ENCODE peak calls at places on chromosomes 6 and 20, in six cellular contexts. One of them, this sample, is unnamed.

GRCh38 chr6:113632220-113632864 is 224.8 kb upstream of the MARCKS start:
- DNase-seq in epithelial cell of esophagus: peak; percentile 100
- DNase-seq in stimulated activated CD4-positive, alpha-beta T cell treated with anti-CD3 and anti-CD28 coated beads, Interleukin-1b, Interleukin-23, amount 100 ng/mL, for 24 hours: peak; percentile 16
- DNase-seq in HFFc6: peak; percentile 84
- DNase-seq in ovary: no peak
- DNase-seq in iPS-NIHi11: no peak
- DNase-seq in this sample: peak; percentile 98

GRCh38 chr6:13427838-13428527 is 59.4 kb downstream of the GFOD1 start:
- DNase-seq in stimulated activated CD4-positive, alpha-beta T cell treated with anti-CD3 and anti-CD28 coated beads, Interleukin-1b, Interleukin-23, amount 100 ng/mL, for 24 hours: peak; percentile 68
- DNase-seq in HFFc6: no peak
- DNase-seq in epithelial cell of esophagus: no peak
- DNase-seq in iPS-NIHi11: peak; percentile 32
- DNase-seq in ovary: no peak
- DNase-seq in this sample: no peak

GRCh38 chr20:278607-279571 is 11.7 kb downstream of the C20orf96 start:
- DNase-seq in iPS-NIHi11: peak; percentile 55
- DNase-seq in stimulated activated CD4-positive, alpha-beta T cell treated with anti-CD3 and anti-CD28 coated beads, Interleukin-1b, Interleukin-23, amount 100 ng/mL, for 24 hours: no peak
- DNase-seq in HFFc6: no peak
- DNase-seq in ovary: peak; percentile 48
- DNase-seq in epithelial cell of esophagus: peak; percentile 43
- DNase-seq in this sample: no peak

GRCh38 chr6:28413681-28414080 is 14.1 kb upstream of the ZSCAN12 start:
- DNase-seq in epithelial cell of esophagus: no peak
- DNase-seq in iPS-NIHi11: no peak
- DNase-seq in stimulated activated CD4-positive, alpha-beta T cell treated with anti-CD3 and anti-CD28 coated beads, Interleukin-1b, Interleukin-23, amount 100 ng/mL, for 24 hours: no peak
- DNase-seq in ovary: no peak
- DNase-seq in HFFc6: no peak
- DNase-seq in this sample: no peak

GRCh38 chr6:41940759-41941279 is 789 bp downstream of the CCND3 start:
- DNase-seq in stimulated activated CD4-positive, alpha-beta T cell treated with anti-CD3 and anti-CD28 coated beads, Interleukin-1b, Interleukin-23, amount 100 ng/mL, for 24 hours: no peak
- DNase-seq in HFFc6: peak; percentile 23
- DNase-seq in ovary: peak; percentile 50
- DNase-seq in epithelial cell of esophagus: peak; percentile 50
- DNase-seq in iPS-NIHi11: peak; percentile 44
- DNase-seq in this sample: peak; percentile 56

GRCh38 chr6:169092375-169092774 is 161.3 kb downstream of the THBS2 start:
- DNase-seq in stimulated activated CD4-positive, alpha-beta T cell treated with anti-CD3 and anti-CD28 coated beads, Interleukin-1b, Interleukin-23, amount 100 ng/mL, for 24 hours: no peak
- DNase-seq in ovary: no peak
- DNase-seq in iPS-NIHi11: no peak
- DNase-seq in epithelial cell of esophagus: no peak
- DNase-seq in HFFc6: no peak
- DNase-seq in this sample: no peak

GRCh38 chr6:2890981-2891767 is 11.9 kb downstream of the SERPINB9 start:
- DNase-seq in HFFc6: no peak
- DNase-seq in iPS-NIHi11: no peak
- DNase-seq in ovary: no peak
- DNase-seq in stimulated activated CD4-positive, alpha-beta T cell treated with anti-CD3 and anti-CD28 coated beads, Interleukin-1b, Interleukin-23, amount 100 ng/mL, for 24 hours: no peak
- DNase-seq in epithelial cell of esophagus: no peak
- DNase-seq in this sample: no peak

GRCh38 chr20:3340443-3340842 is 67.0 kb downstream of the DNAAF9 start:
- DNase-seq in HFFc6: no peak
- DNase-seq in ovary: peak; percentile 16
- DNase-seq in epithelial cell of esophagus: no peak
- DNase-seq in stimulated activated CD4-positive, alpha-beta T cell treated with anti-CD3 and anti-CD28 coated beads, Interleukin-1b, Interleukin-23, amount 100 ng/mL, for 24 hours: no peak
- DNase-seq in iPS-NIHi11: no peak
- DNase-seq in this sample: no peak

GRCh38 chr20:41701596-41702350 is 83.6 kb upstream of the CHD6 start:
- DNase-seq in epithelial cell of esophagus: peak; percentile 9
- DNase-seq in ovary: no peak
- DNase-seq in stimulated activated CD4-positive, alpha-beta T cell treated with anti-CD3 and anti-CD28 coated beads, Interleukin-1b, Interleukin-23, amount 100 ng/mL, for 24 hours: no peak
- DNase-seq in HFFc6: peak; percentile 17
- DNase-seq in iPS-NIHi11: peak; percentile 15
- DNase-seq in this sample: no peak

GRCh38 chr6:17714177-17714576 is 7.5 kb upstream of the NUP153 start:
- DNase-seq in iPS-NIHi11: no peak
- DNase-seq in HFFc6: no peak
- DNase-seq in epithelial cell of esophagus: peak; percentile 24
- DNase-seq in ovary: no peak
- DNase-seq in stimulated activated CD4-positive, alpha-beta T cell treated with anti-CD3 and anti-CD28 coated beads, Interleukin-1b, Interleukin-23, amount 100 ng/mL, for 24 hours: no peak
- DNase-seq in this sample: peak; percentile 45

GRCh38 chr20:21511850-21512633 is 1.8 kb downstream of the NKX2-2 start:
- DNase-seq in HFFc6: no peak
- DNase-seq in stimulated activated CD4-positive, alpha-beta T cell treated with anti-CD3 and anti-CD28 coated beads, Interleukin-1b, Interleukin-23, amount 100 ng/mL, for 24 hours: no peak
- DNase-seq in epithelial cell of esophagus: peak; percentile 32
- DNase-seq in ovary: no peak
- DNase-seq in iPS-NIHi11: peak; percentile 35
- DNase-seq in this sample: no peak

GRCh38 chr6:3204921-3205320 is 22.5 kb downstream of the TUBB2B start:
- DNase-seq in ovary: no peak
- DNase-seq in epithelial cell of esophagus: no peak
- DNase-seq in HFFc6: no peak
- DNase-seq in iPS-NIHi11: no peak
- DNase-seq in stimulated activated CD4-positive, alpha-beta T cell treated with anti-CD3 and anti-CD28 coated beads, Interleukin-1b, Interleukin-23, amount 100 ng/mL, for 24 hours: no peak
- DNase-seq in this sample: no peak

GRCh38 chr20:61434361-61434781 is 182.3 kb downstream of the CDH4 start:
- DNase-seq in stimulated activated CD4-positive, alpha-beta T cell treated with anti-CD3 and anti-CD28 coated beads, Interleukin-1b, Interleukin-23, amount 100 ng/mL, for 24 hours: no peak
- DNase-seq in epithelial cell of esophagus: no peak
- DNase-seq in ovary: no peak
- DNase-seq in HFFc6: no peak
- DNase-seq in iPS-NIHi11: no peak
- DNase-seq in this sample: no peak

GRCh38 chr6:6085928-6086668 is 79.4 kb upstream of the NRN1 start:
- DNase-seq in iPS-NIHi11: no peak
- DNase-seq in HFFc6: no peak
- DNase-seq in ovary: no peak
- DNase-seq in epithelial cell of esophagus: no peak
- DNase-seq in stimulated activated CD4-positive, alpha-beta T cell treated with anti-CD3 and anti-CD28 coated beads, Interleukin-1b, Interleukin-23, amount 100 ng/mL, for 24 hours: no peak
- DNase-seq in this sample: no peak

GRCh38 chr20:25039697-25040437 is 18.1 kb downstream of the ACSS1 start:
- DNase-seq in ovary: peak; percentile 89
- DNase-seq in iPS-NIHi11: peak; percentile 46
- DNase-seq in HFFc6: no peak
- DNase-seq in epithelial cell of esophagus: no peak
- DNase-seq in stimulated activated CD4-positive, alpha-beta T cell treated with anti-CD3 and anti-CD28 coated beads, Interleukin-1b, Interleukin-23, amount 100 ng/mL, for 24 hours: no peak
- DNase-seq in this sample: peak; percentile 67

GRCh38 chr20:58712116-58712822 is 19.7 kb downstream of the NPEPL1 start:
- DNase-seq in HFFc6: no peak
- DNase-seq in iPS-NIHi11: no peak
- DNase-seq in ovary: no peak
- DNase-seq in stimulated activated CD4-positive, alpha-beta T cell treated with anti-CD3 and anti-CD28 coated beads, Interleukin-1b, Interleukin-23, amount 100 ng/mL, for 24 hours: no peak
- DNase-seq in epithelial cell of esophagus: no peak
- DNase-seq in this sample: no peak

GRCh38 chr20:59351148-59352040 is 51.0 kb downstream of the EDN3 start:
- DNase-seq in epithelial cell of esophagus: no peak
- DNase-seq in ovary: no peak
- DNase-seq in iPS-NIHi11: no peak
- DNase-seq in stimulated activated CD4-positive, alpha-beta T cell treated with anti-CD3 and anti-CD28 coated beads, Interleukin-1b, Interleukin-23, amount 100 ng/mL, for 24 hours: no peak
- DNase-seq in HFFc6: peak; percentile 15
- DNase-seq in this sample: peak; percentile 71

GRCh38 chr20:49123982-49124381 is 64.2 kb downstream of the STAU1 start:
- DNase-seq in epithelial cell of esophagus: no peak
- DNase-seq in iPS-NIHi11: no peak
- DNase-seq in HFFc6: no peak
- DNase-seq in ovary: no peak
- DNase-seq in stimulated activated CD4-positive, alpha-beta T cell treated with anti-CD3 and anti-CD28 coated beads, Interleukin-1b, Interleukin-23, amount 100 ng/mL, for 24 hours: no peak
- DNase-seq in this sample: no peak

GRCh38 chr6:39029156-39030011 is 19.2 kb upstream of the GLP1R start:
- DNase-seq in epithelial cell of esophagus: peak; percentile 19
- DNase-seq in stimulated activated CD4-positive, alpha-beta T cell treated with anti-CD3 and anti-CD28 coated beads, Interleukin-1b, Interleukin-23, amount 100 ng/mL, for 24 hours: peak; percentile 29
- DNase-seq in ovary: no peak
- DNase-seq in HFFc6: no peak
- DNase-seq in iPS-NIHi11: peak; percentile 85
- DNase-seq in this sample: peak; percentile 22

This sample was measured in M059J.